ENCODE peak calls at places on chromosomes 7 and 10, in six cellular contexts. Z is neural progenitor cell, R is HCT116, G is small intestine, A is astrocyte of the cerebellum, I is AG09309. H is an unnamed sample.
A peak's percentile ranks its signal among the peaks of the same experiment; 100 is the strongest.

GRCh38 chr10:73785221-73785720 is at the start of gene ZSWIM8:
- DNase-seq in G (peak; percentile 95), A (peak; percentile 96), Z (peak; percentile 94), R (peak; percentile 91), I (peak; percentile 88), H (peak; percentile 92)

GRCh38 chr10:49290607-49291006 is 8.4 kb upstream of the C10orf71 start:
- DNase-seq in I (no peak), G (no peak), R (no peak), A (no peak), Z (no peak), H (no peak)

GRCh38 chr10:124745678-124746077 is 1.5 kb upstream of the FAM53B start:
- DNase-seq in I (no peak), R (peak; percentile 56), G (peak; percentile 86), A (peak; percentile 40), Z (peak; percentile 46), H (peak; percentile 70)

GRCh38 chr10:75426880-75427279 is 4.5 kb upstream of the LRMDA start:
- DNase-seq in G (no peak), A (no peak), Z (no peak), R (no peak), I (no peak), H (no peak)

GRCh38 chr7:44065431-44066110 is at the start of gene PGAM2:
- DNase-seq in Z (peak; percentile 82), I (no peak), A (no peak), G (no peak), R (no peak), H (peak; percentile 60)

GRCh38 chr7:47202146-47202768 is 379.7 kb downstream of the TNS3 start:
- DNase-seq in G (no peak), A (no peak), I (no peak), R (no peak), Z (no peak), H (peak; percentile 11)

GRCh38 chr10:27319752-27320561 is 79.4 kb upstream of the ACBD5 start:
- DNase-seq in R (no peak), I (peak; percentile 7), A (peak; percentile 23), Z (peak; percentile 58), G (peak; percentile 44), H (peak; percentile 7)

GRCh38 chr7:135802697-135803096 is 54.1 kb upstream of the FAM180A start:
- DNase-seq in R (no peak), G (no peak), A (no peak), Z (no peak), I (no peak), H (peak; percentile 60)

GRCh38 chr10:129032626-129033353 is 434.3 kb upstream of the MGMT start:
- DNase-seq in G (no peak), I (no peak), Z (no peak), R (no peak), A (no peak), H (no peak)

GRCh38 chr10:129038490-129039011 is 428.5 kb upstream of the MGMT start:
- DNase-seq in I (no peak), A (no peak), R (no peak), G (no peak), Z (no peak), H (no peak)

GRCh38 chr10:129033790-129034272 is 433.2 kb upstream of the MGMT start:
- DNase-seq in G (no peak), R (no peak), I (no peak), Z (peak; percentile 89), A (no peak), H (no peak)

GRCh38 chr10:129033354-129033729 is 433.7 kb upstream of the MGMT start:
- DNase-seq in I (no peak), A (no peak), G (no peak), Z (no peak), R (no peak), H (no peak)

DNA sequence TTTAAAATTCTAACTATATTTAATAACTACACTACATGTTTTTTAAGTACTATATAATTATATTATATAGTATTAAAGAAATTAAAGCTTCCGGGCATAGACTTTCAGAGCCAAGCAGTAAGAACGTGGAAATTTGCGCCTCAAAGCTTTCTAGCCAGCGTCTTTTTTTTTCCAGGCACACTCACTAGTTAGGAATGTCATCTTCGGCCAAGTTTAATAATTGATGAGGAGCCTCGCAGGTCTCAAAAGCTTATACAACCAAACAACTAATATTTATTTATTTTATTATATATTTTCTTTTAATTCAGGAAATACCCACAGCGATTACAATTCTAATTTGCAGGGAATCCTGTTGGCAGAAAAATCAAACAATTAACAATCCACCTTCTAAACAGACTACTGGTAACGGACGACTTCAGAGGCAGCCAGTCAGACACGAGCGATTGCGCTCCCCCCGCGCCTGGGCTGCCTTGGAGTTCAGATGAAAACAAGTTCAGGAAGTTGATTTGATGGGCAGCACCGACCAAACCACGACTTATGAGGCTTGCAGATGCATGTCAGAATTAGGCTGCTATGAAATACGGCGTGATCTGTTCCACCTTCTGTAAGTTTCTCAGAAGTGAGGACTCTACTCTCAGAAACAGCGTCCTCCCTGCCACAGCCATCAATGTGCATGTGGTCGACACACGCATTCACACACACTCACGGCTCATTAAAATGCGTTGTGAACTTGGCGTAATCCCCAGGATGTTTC is 431.8 kb upstream of the MGMT start:
- DNase-seq in G (peak; percentile 30), I (no peak), Z (no peak), R (no peak), A (no peak), H (no peak)
- H3K4me3 ChIP-seq in G (no peak overlapping the region), I (no peak overlapping the region), Z (no peak overlapping the region), R (no peak overlapping the region), A (no peak overlapping the region), H (no peak overlapping the region)

GRCh38 chr7:77982926-77983550 is 184.5 kb downstream of the PHTF2 start:
- DNase-seq in G (no peak), I (no peak), R (no peak), A (no peak), Z (no peak), H (no peak)

GRCh38 chr7:77983973-77984372 is 185.4 kb downstream of the PHTF2 start:
- DNase-seq in R (no peak), A (no peak), G (no peak), Z (no peak), I (no peak), H (no peak)

GRCh38 chr7:77985232-77985973 is 186.8 kb downstream of the PHTF2 start:
- DNase-seq in G (no peak), Z (no peak), A (no peak), I (no peak), R (no peak), H (no peak)

GRCh38 chr7:77989981-77990566 is 191.5 kb downstream of the PHTF2 start:
- DNase-seq in G (peak; percentile 82), I (no peak), R (no peak), Z (no peak), A (no peak), H (no peak)

GRCh38 chr7:77985974-77986339 is 187.4 kb downstream of the PHTF2 start:
- DNase-seq in G (no peak), A (no peak), I (no peak), Z (no peak), R (no peak), H (no peak)
- H3K4me3 ChIP-seq in G (no peak overlapping the region), A (no peak overlapping the region), I (no peak overlapping the region), Z (no peak overlapping the region), R (no peak overlapping the region), H (no peak overlapping the region)

GRCh38 chr10:24652381-24652957 is 71.2 kb downstream of the ARHGAP21 start:
- DNase-seq in R (no peak), I (no peak), A (no peak), G (no peak), Z (no peak), H (no peak)
- H3K4me3 ChIP-seq in R (no peak overlapping the region), I (no peak overlapping the region), A (no peak overlapping the region), G (no peak overlapping the region), Z (no peak overlapping the region), H (no peak overlapping the region)

GRCh38 chr10:4131407-4132215 is 346.6 kb upstream of the KLF6 start:
- DNase-seq in R (no peak), I (peak; percentile 90), A (peak; percentile 86), Z (no peak), G (peak; percentile 55), H (peak; percentile 90)
- H3K4me3 ChIP-seq in R (no peak overlapping the region), I (no peak overlapping the region), A (no peak overlapping the region), Z (no peak overlapping the region), G (no peak overlapping the region), H (no peak overlapping the region)

GRCh38 chr10:63375006-63375405 is 90.8 kb downstream of the JMJD1C start:
- DNase-seq in G (no peak), Z (no peak), I (no peak), R (no peak), A (no peak), H (peak; percentile 34)
- H3K4me3 ChIP-seq in G (no peak overlapping the region), Z (no peak overlapping the region), I (no peak overlapping the region), R (no peak overlapping the region), A (no peak overlapping the region), H (no peak overlapping the region)

H was measured in foreskin fibroblast.